ENCODE peak calls at places on chromosomes 6 and 20, in four cellular contexts. One of them, this sample, is unnamed.

GRCh38 chr6:16766043-16766521 is 4.8 kb upstream of the ATXN1 start:
- DNase-seq in colonic mucosa: no peak
- DNase-seq in PC-9: peak
- DNase-seq in stomach: no peak
- DNase-seq in this sample: no peak

GRCh38 chr6:11434565-11435326 is 102.8 kb upstream of the TMEM170B start:
- DNase-seq in colonic mucosa: peak
- DNase-seq in PC-9: peak
- DNase-seq in stomach: peak
- DNase-seq in this sample: peak

GRCh38 chr20:45969712-45970634 is 2.0 kb downstream of the ZNF335 start:
- DNase-seq in colonic mucosa: peak
- DNase-seq in PC-9: peak
- DNase-seq in stomach: no peak
- DNase-seq in this sample: no peak

GRCh38 chr6:166733900-166734299 is 106.8 kb upstream of the RPS6KA2 start:
- DNase-seq in colonic mucosa: no peak
- DNase-seq in PC-9: no peak
- DNase-seq in stomach: no peak
- DNase-seq in this sample: no peak

GRCh38 chr20:35215066-35215956 is 11.2 kb upstream of the MMP24 start:
- DNase-seq in colonic mucosa: no peak
- DNase-seq in PC-9: peak
- DNase-seq in stomach: no peak
- DNase-seq in this sample: peak

GRCh38 chr6:105781248-105781647 is 304.9 kb upstream of the PRDM1 start:
- DNase-seq in colonic mucosa: no peak
- DNase-seq in PC-9: no peak
- DNase-seq in stomach: no peak
- DNase-seq in this sample: no peak

GRCh38 chr6:21594427-21595264 is 1.1 kb downstream of the SOX4 start:
- DNase-seq in colonic mucosa: peak
- DNase-seq in PC-9: peak
- DNase-seq in stomach: peak
- DNase-seq in this sample: no peak

GRCh38 chr6:23272536-23272935 is 703.2 kb downstream of the HDGFL1 start:
- DNase-seq in colonic mucosa: no peak
- DNase-seq in PC-9: no peak
- DNase-seq in stomach: no peak
- DNase-seq in this sample: no peak

GRCh38 chr6:70834520-70834919 is 122.3 kb downstream of the B3GAT2 start:
- DNase-seq in colonic mucosa: no peak
- DNase-seq in PC-9: no peak
- DNase-seq in stomach: no peak
- DNase-seq in this sample: no peak

GRCh38 chr20:8624046-8624445 is 444.8 kb upstream of the PLCB4 start:
- DNase-seq in colonic mucosa: no peak
- DNase-seq in PC-9: no peak
- DNase-seq in stomach: no peak
- DNase-seq in this sample: no peak

GRCh38 chr20:14477125-14477524 is 139.7 kb upstream of the FLRT3 start:
- DNase-seq in colonic mucosa: no peak
- DNase-seq in PC-9: no peak
- DNase-seq in stomach: no peak
- DNase-seq in this sample: no peak

GRCh38 chr6:137890983-137891537 is 24.0 kb downstream of the TNFAIP3 start:
- DNase-seq in colonic mucosa: no peak
- DNase-seq in PC-9: no peak
- DNase-seq in stomach: no peak
- DNase-seq in this sample: no peak

GRCh38 chr20:63628246-63628975 is 1.5 kb upstream of the GMEB2 start:
- DNase-seq in colonic mucosa: peak
- DNase-seq in PC-9: peak
- DNase-seq in stomach: peak
- DNase-seq in this sample: peak

GRCh38 chr20:20364747-20365558 is 3.0 kb upstream of the INSM1 start:
- DNase-seq in colonic mucosa: no peak
- DNase-seq in PC-9: no peak
- DNase-seq in stomach: no peak
- DNase-seq in this sample: no peak

GRCh38 chr6:29727637-29728036 is 4.4 kb downstream of the HLA-F start:
- DNase-seq in colonic mucosa: no peak
- DNase-seq in PC-9: no peak
- DNase-seq in stomach: no peak
- DNase-seq in this sample: no peak

GRCh38 chr6:29724937-29725869 is 2.0 kb downstream of the HLA-F start:
- DNase-seq in colonic mucosa: no peak
- DNase-seq in PC-9: peak
- DNase-seq in stomach: no peak
- DNase-seq in this sample: no peak

GRCh38 chr6:29723666-29724588 is 693 bp downstream of the HLA-F start:
- DNase-seq in colonic mucosa: peak
- DNase-seq in PC-9: peak
- DNase-seq in stomach: peak
- DNase-seq in this sample: no peak

GRCh38 chr6:29726795-29727194 is 3.6 kb downstream of the HLA-F start:
- DNase-seq in colonic mucosa: no peak
- DNase-seq in PC-9: peak
- DNase-seq in stomach: no peak
- DNase-seq in this sample: no peak

GRCh38 chr6:29725981-29726380 is 2.7 kb downstream of the HLA-F start:
- DNase-seq in colonic mucosa: no peak
- DNase-seq in PC-9: peak
- DNase-seq in stomach: no peak
- DNase-seq in this sample: no peak
- H3K4me3 ChIP-seq in colonic mucosa: peak
- H3K4me3 ChIP-seq in PC-9: no peak
- H3K4me3 ChIP-seq in stomach: peak
- H3K4me3 ChIP-seq in this sample: no peak

GRCh38 chr6:57324538-57324937 is 7.1 kb downstream of the PRIM2 start:
- DNase-seq in colonic mucosa: no peak
- DNase-seq in PC-9: no peak
- DNase-seq in stomach: no peak
- DNase-seq in this sample: no peak
- TF ChIP-seq CTCF in colonic mucosa: no peak
- TF ChIP-seq CTCF in PC-9: peak
- TF ChIP-seq CTCF in stomach: no peak
- TF ChIP-seq CTCF in this sample: peak

DNA sequence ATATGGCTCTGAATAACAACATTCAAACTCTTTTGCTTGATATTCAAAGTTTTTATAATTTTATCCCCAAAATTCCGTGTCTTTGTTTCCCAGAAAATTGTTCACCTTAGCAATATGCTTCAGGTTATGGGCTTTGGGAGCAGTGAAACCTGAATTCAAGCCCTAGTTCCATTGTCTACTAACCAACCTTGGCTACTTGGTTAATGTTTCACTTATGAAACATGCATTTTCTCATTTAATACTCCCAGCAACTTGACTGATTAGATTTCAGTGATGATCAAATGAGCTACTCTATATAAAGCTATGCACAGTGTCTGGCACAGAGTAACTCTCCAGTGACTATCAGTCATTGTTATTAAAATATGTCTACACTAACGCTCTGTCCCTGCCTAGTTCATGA is 192.2 kb upstream of the TENT5A start:
- DNase-seq in colonic mucosa: no peak
- DNase-seq in PC-9: no peak
- DNase-seq in stomach: no peak
- DNase-seq in this sample: no peak
- H3K4me3 ChIP-seq in colonic mucosa: no peak
- H3K4me3 ChIP-seq in PC-9: no peak
- H3K4me3 ChIP-seq in stomach: no peak
- H3K4me3 ChIP-seq in this sample: no peak

GRCh38 chr6:1222426-1223311 is 89.2 kb upstream of the FOXQ1 start:
- DNase-seq in colonic mucosa: no peak
- DNase-seq in PC-9: no peak
- DNase-seq in stomach: no peak
- DNase-seq in this sample: no peak
- TF ChIP-seq CTCF in colonic mucosa: no peak
- TF ChIP-seq CTCF in PC-9: no peak
- TF ChIP-seq CTCF in stomach: no peak
- TF ChIP-seq CTCF in this sample: no peak

GRCh38 chr6:27128796-27129094 is 118.8 kb upstream of the PRSS16 start:
- DNase-seq in colonic mucosa: no peak
- DNase-seq in PC-9: no peak
- DNase-seq in stomach: no peak
- DNase-seq in this sample: no peak

GRCh38 chr6:27124252-27124657 is 123.2 kb upstream of the PRSS16 start:
- DNase-seq in colonic mucosa: no peak
- DNase-seq in PC-9: no peak
- DNase-seq in stomach: no peak
- DNase-seq in this sample: no peak

GRCh38 chr6:27126815-27127537 is 120.5 kb upstream of the PRSS16 start:
- DNase-seq in colonic mucosa: peak
- DNase-seq in PC-9: peak
- DNase-seq in stomach: peak
- DNase-seq in this sample: peak

GRCh38 chr6:27127874-27128795 is 119.4 kb upstream of the PRSS16 start:
- DNase-seq in colonic mucosa: no peak
- DNase-seq in PC-9: no peak
- DNase-seq in stomach: no peak
- DNase-seq in this sample: no peak

DNA sequence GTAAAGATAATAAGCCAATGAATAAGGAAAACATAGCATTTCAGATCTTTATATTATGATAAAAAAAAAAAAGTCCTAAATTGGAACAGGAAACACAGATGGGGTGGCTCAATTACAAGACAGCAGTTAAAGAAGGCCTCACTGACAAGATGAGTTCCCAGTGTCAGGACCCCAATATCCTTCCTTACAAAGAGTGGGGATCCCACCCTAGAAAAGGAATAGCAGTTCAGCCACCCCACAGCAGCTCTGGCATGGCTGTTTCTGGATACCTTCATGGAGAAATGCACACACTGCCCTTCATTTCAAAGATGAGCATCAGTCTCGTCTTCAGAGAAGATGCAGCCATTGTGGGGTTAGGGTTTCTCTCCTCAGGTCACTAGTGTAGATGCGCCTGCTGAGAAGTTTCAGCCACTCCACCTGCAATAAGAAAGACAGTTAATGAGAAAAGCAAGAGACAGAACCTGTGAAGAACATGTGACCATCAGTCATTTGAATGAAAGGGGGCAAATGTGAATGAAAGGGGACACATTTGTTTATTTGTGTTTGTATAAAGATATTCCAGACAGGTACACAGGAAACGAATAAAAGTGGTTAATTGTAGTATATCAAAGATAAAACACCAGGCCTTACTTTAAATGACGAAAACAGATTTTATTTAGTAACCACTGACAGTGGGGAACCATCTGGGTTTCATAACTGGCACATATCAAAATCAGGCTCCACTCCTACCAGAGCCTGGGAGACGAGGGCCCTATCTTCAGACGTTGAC is 121.3 kb upstream of the PRSS16 start:
- DNase-seq in colonic mucosa: no peak
- DNase-seq in PC-9: no peak
- DNase-seq in stomach: no peak
- DNase-seq in this sample: no peak
- H3K4me3 ChIP-seq in colonic mucosa: no peak
- H3K4me3 ChIP-seq in PC-9: peak
- H3K4me3 ChIP-seq in stomach: peak
- H3K4me3 ChIP-seq in this sample: no peak